ENCODE peak calls at places on chromosomes 16 and 17, in five cellular contexts. U is RKO; B is HS-27A; P is NCI-H2081; J is stimulated activated CD8-positive, alpha-beta memory T cell treated with anti-CD3 and anti-CD28 coated beads, Interleukin-15, amount 100 ng/mL, for 24 hours. C is an unnamed sample.

GRCh38 chr17:74833501-74834361 is 26.0 kb downstream of the GRIN2C start:
- DNase-seq in J (no peak), B (no peak), P (no peak), U (no peak), C (peak; percentile 26)

GRCh38 chr16:11949527-11949926 is 7.7 kb upstream of the NPIPB2 start:
- DNase-seq in B (no peak), P (peak; percentile 24), U (peak; percentile 68), J (no peak), C (peak; percentile 58)

GRCh38 chr16:66467611-66468010 is 40.5 kb downstream of the BEAN1 start:
- DNase-seq in J (no peak), U (no peak), P (no peak), B (no peak), C (no peak)

GRCh38 chr17:40090234-40091111 is 9.9 kb downstream of the NR1D1 start:
- DNase-seq in U (no peak), J (no peak), B (no peak), P (no peak), C (no peak)

GRCh38 chr16:68257251-68257905 is 6.9 kb upstream of the SLC7A6 start:
- DNase-seq in P (peak; percentile 47), B (no peak), U (no peak), J (no peak), C (no peak)

GRCh38 chr17:1186214-1186820 is 6.5 kb upstream of the ABR start:
- DNase-seq in B (no peak), J (no peak), P (no peak), U (no peak), C (no peak)

GRCh38 chr17:49984776-49985175 is 10.2 kb downstream of the DLX3 start:
- DNase-seq in U (no peak), B (no peak), P (no peak), J (no peak), C (no peak)

GRCh38 chr17:2250140-2251095 is 53.2 kb downstream of the SMG6 start:
- DNase-seq in J (no peak), B (no peak), U (no peak), P (no peak), C (no peak)

C was measured in testis.